ENCODE peak calls at places on chromosomes 1 and 21, in seven cellular contexts. C is pancreas; R is CD8-positive, alpha-beta memory T cell; X is colonic mucosa; F is aorta; H is suprapubic skin; T is H1. B is an unnamed sample.

GRCh38 chr21:37447288-37447936 is 80.8 kb downstream of the DYRK1A start:
- DNase-seq in C (no peak), R (no peak), X (no peak), F (no peak), H (no peak), T (no peak), B (no peak)

GRCh38 chr21:17513214-17514123 is 626 bp downstream of the CXADR start:
- DNase-seq in C (peak; percentile 78), R (no peak), X (peak; percentile 58), F (no peak), H (no peak), T (peak; percentile 67), B (peak; percentile 81)

GRCh38 chr1:62024690-62025089 is 170.0 kb upstream of the L1TD1 start:
- DNase-seq in C (no peak), R (no peak), X (no peak), F (no peak), H (no peak), T (no peak), B (no peak)

GRCh38 chr1:31985430-31985829 is 28.2 kb upstream of the KHDRBS1 start:
- DNase-seq in C (no peak), R (no peak), X (no peak), F (no peak), H (no peak), T (no peak), B (no peak)

GRCh38 chr1:204314893-204315735 is 44.6 kb downstream of the PLEKHA6 start:
- DNase-seq in C (no peak), R (no peak), X (no peak), F (no peak), H (no peak), T (no peak), B (no peak)

GRCh38 chr1:21100496-21100895 is 76.2 kb downstream of the EIF4G3 start:
- DNase-seq in C (no peak), R (no peak), X (no peak), F (peak; percentile 55), H (no peak), T (no peak), B (no peak)

GRCh38 chr21:44875341-44875740 is 1.9 kb upstream of the PTTG1IP start:
- DNase-seq in C (no peak), R (no peak), X (no peak), F (peak; percentile 41), H (no peak), T (no peak), B (peak; percentile 46)

GRCh38 chr1:248622491-248623106 is 12.3 kb downstream of the OR2T11 start:
- DNase-seq in C (no peak), R (no peak), X (no peak), F (no peak), H (no peak), T (no peak), B (peak; percentile 60)

GRCh38 chr1:70487910-70488665 is 77.0 kb downstream of the CTH start:
- DNase-seq in C (no peak), R (no peak), X (peak; percentile 27), F (no peak), H (no peak), T (peak; percentile 63), B (peak; percentile 35)

GRCh38 chr1:13570924-13571323 is 12.7 kb upstream of the PDPN start:
- DNase-seq in C (no peak), R (no peak), X (no peak), F (no peak), H (no peak), T (no peak), B (no peak)

GRCh38 chr1:225811622-225812487 is 1.9 kb downstream of the EPHX1 start:
- DNase-seq in C (no peak), R (no peak), X (peak; percentile 62), F (no peak), H (no peak), T (no peak), B (no peak)

GRCh38 chr1:234699795-234700665 is 90.1 kb upstream of the IRF2BP2 start:
- DNase-seq in C (no peak), R (no peak), X (peak; percentile 49), F (peak; percentile 63), H (no peak), T (no peak), B (peak; percentile 92)

GRCh38 chr1:237672748-237673147 is 218.0 kb downstream of the ZP4 start:
- DNase-seq in C (no peak), R (no peak), X (no peak), F (no peak), H (no peak), T (no peak), B (peak; percentile 62)

GRCh38 chr1:53687886-53688285 is 51.1 kb downstream of the GLIS1 start:
- DNase-seq in C (no peak), R (no peak), X (no peak), F (no peak), H (no peak), T (no peak), B (no peak)

GRCh38 chr1:116910379-116911165 is 856 bp downstream of the PTGFRN start:
- DNase-seq in C (peak; percentile 82), R (peak; percentile 30), X (peak; percentile 67), F (peak; percentile 59), H (no peak), T (peak; percentile 70), B (peak; percentile 70)

GRCh38 chr1:110616587-110616986 is 10.4 kb upstream of the KCNA2 start:
- DNase-seq in C (no peak), R (no peak), X (no peak), F (no peak), H (peak; percentile 53), T (no peak), B (peak; percentile 31)

GRCh38 chr21:33836408-33836807 is 79.2 kb downstream of the ATP5PO start:
- DNase-seq in C (no peak), R (no peak), X (no peak), F (peak; percentile 77), H (no peak), T (no peak), B (no peak)

GRCh38 chr1:16367968-16368910 is 1.2 kb downstream of the SZRD1 start:
- DNase-seq in C (no peak), R (peak; percentile 3), X (no peak), F (no peak), H (no peak), T (no peak), B (no peak)

GRCh38 chr1:45622267-45622890 is 1.5 kb downstream of the CCDC17 start:
- DNase-seq in C (peak; percentile 58), R (no peak), X (no peak), F (no peak), H (no peak), T (peak; percentile 60), B (no peak)

GRCh38 chr1:205714190-205714905 is 34.0 kb upstream of the SLC45A3 start:
- DNase-seq in C (no peak), R (no peak), X (no peak), F (no peak), H (no peak), T (no peak), B (no peak)

GRCh38 chr1:21020151-21020550 is 156.5 kb downstream of the EIF4G3 start:
- DNase-seq in C (no peak), R (no peak), X (no peak), F (no peak), H (no peak), T (no peak), B (no peak)

DNA sequence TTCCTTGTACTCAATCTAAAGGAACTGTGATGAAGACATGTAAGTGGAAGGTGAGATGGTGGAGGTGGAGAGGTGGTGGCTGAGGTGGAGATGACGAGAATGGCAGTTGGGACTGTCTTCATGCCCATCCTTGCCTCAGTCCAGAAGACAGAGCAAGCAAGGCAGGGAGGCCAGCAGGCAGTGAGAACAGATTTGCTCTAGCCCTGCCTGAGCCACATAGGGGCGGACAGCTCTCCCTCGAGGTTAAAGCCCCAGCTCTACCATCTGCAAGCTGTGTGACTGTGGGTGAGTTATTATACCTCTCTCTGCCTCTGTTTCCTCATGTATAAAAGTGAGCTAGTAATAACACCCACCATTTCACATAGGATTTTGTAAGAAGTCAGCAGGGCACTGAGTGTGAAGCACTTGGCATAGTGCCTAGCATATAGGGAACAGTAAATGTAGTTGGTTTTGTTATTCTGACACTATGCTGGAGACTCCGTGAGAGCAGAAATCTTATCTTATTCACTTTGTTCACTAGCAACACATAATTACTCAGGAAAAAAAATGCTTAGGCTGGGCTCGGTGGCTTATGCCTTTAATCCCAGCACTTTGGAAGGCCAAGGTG is 4.8 kb upstream of the FAM110D start:
- DNase-seq in C (no peak), R (no peak), X (no peak), F (peak; percentile 12), H (no peak), T (no peak), B (no peak)
- H3K27me3 ChIP-seq in C (no peaks in the 10 kb centered on the region), R (peaks cover 7% of the 10 kb centered on the region), X (no peaks in the 10 kb centered on the region), F (no peaks in the 10 kb centered on the region), H (peaks cover 30% of the 10 kb centered on the region), T (peaks cover 56% of the 10 kb centered on the region), B (no peaks in the 10 kb centered on the region)

DNA sequence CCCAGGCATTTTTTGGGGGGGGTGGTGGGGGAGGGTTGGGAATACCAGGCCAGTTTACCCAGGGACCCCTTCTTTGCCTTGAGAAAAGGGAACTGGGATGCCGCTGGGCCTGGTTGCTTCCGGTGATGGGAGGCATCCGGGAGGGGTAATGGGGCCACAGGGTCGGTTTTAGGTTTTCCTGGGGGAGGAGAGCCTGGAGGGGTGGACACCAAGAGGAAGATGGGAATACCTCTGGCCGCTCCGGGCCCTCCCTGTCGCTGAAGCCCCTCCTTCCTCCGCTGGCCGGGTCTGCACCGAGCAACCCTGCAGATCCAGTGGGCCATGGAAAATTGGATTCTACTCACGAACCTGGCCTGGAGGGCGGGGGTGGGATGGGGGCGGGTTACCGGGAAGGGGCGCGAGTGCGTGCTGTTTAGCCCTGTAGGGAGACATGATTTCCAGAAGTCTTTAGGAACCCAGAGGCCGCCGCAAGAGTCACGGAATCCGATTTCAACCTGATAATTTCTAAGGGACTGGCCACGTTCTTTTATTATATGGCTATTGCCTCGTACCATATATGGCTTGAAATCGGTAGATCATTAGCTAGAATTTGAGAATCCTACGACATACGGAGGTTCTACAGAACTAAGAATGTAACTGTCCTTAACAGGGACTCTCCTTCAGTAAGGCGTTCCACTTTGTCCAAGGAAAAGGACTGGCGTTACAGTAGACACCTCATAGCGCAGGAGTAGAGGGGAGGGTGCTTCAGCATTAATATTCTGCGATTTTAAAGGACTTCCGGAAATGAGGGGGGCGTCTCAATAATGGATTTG is 768 bp downstream of the AKIRIN1 start:
- DNase-seq in C (no peak), R (no peak), X (peak; percentile 53), F (peak; percentile 62), H (no peak), T (no peak), B (peak; percentile 40)
- H3K4me1 ChIP-seq in C (peaks cover 7% of the 10 kb centered on the region), R (peaks cover 48% of the 10 kb centered on the region), X (no peaks in the 10 kb centered on the region), F (peaks cover 6% of the 10 kb centered on the region), H (peaks cover 38% of the 10 kb centered on the region), T (peaks cover 4% of the 10 kb centered on the region), B (peaks cover 5% of the 10 kb centered on the region)

DNA sequence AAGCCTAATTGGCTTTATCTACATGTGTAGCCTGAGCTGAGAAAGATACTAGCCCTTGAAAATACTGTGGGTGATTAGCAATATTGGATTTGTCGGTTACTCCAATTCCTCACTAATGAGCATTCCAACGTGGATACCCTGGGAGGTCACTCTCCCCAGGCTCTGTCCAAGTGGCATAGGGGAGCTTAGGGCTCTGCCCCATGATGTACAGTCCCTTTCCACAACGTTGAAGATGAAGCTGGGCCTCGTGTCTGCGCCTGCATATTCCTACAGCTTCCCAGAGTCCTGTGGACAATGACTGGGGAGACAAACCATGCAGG is 2.6 kb downstream of the RCC1 start:
- DNase-seq in C (no peak), R (no peak), X (no peak), F (no peak), H (no peak), T (no peak), B (no peak)
- H3K4me3 ChIP-seq in C (peak overlapping the region; percentile 74), R (peak overlapping the region; percentile 99), X (peak overlapping the region; percentile 66), F (no peak overlapping the region), H (peak overlapping the region; percentile 66), T (peak overlapping the region; percentile 93), B (peak overlapping the region; percentile 31)

GRCh38 chr1:24503870-24504523 is 1.4 kb downstream of the RCAN3 start:
- DNase-seq in C (no peak), R (no peak), X (no peak), F (no peak), H (no peak), T (no peak), B (no peak)
- H3K27me3 ChIP-seq in C (no peaks in the 10 kb centered on the region), R (no peaks in the 10 kb centered on the region), X (no peaks in the 10 kb centered on the region), F (no peaks in the 10 kb centered on the region), H (no peaks in the 10 kb centered on the region), T (peaks cover 7% of the 10 kb centered on the region), B (no peaks in the 10 kb centered on the region)